ENCODE peak calls at places on chromosomes 5 and 9, in four cellular contexts. U is HCT116, W is Panc1, S is GM12892. C is an unnamed sample.

GRCh38 chr9:130433168-130433946 is 11.4 kb upstream of the ASS1 start:
- DNase-seq in U (no peak), W (no peak), S (no peak), C (no peak)

GRCh38 chr9:111961575-111961974 is 65.0 kb downstream of the UGCG start:
- DNase-seq in U (peak; percentile 19), W (peak; percentile 71), S (no peak), C (no peak)

GRCh38 chr9:72309366-72310133 is 55.5 kb downstream of the ZFAND5 start:
- DNase-seq in U (no peak), W (no peak), S (no peak), C (no peak)

GRCh38 chr5:89520771-89521170 is 637.8 kb upstream of the MEF2C start:
- DNase-seq in U (no peak), W (no peak), S (no peak), C (no peak)

GRCh38 chr5:59174248-59174844 is 591.5 kb downstream of the RAB3C start:
- DNase-seq in U (peak; percentile 47), W (no peak), S (no peak), C (no peak)

GRCh38 chr9:133023117-133023890 is 7.5 kb upstream of the GTF3C5 start:
- DNase-seq in U (no peak), W (no peak), S (no peak), C (peak; percentile 23)

GRCh38 chr5:149837680-149838269 is 106.8 kb downstream of the PDE6A start:
- DNase-seq in U (peak; percentile 54), W (no peak), S (no peak), C (no peak)

GRCh38 chr5:92962752-92963151 is 618.3 kb downstream of the NR2F1-AS1 start:
- DNase-seq in U (no peak), W (no peak), S (no peak), C (no peak)

GRCh38 chr9:122546196-122546595 is 6.7 kb upstream of the OR1N2 start:
- DNase-seq in U (no peak), W (no peak), S (no peak), C (no peak)

GRCh38 chr9:128689293-128689770 is 310 bp downstream of the SET start:
- DNase-seq in U (no peak), W (no peak), S (no peak), C (no peak)

GRCh38 chr5:117262607-117263131 is 688.0 kb upstream of the SEMA6A start:
- DNase-seq in U (no peak), W (no peak), S (no peak), C (no peak)

GRCh38 chr9:124954255-124954654 is 13.4 kb upstream of the GOLGA1 start:
- DNase-seq in U (no peak), W (no peak), S (no peak), C (no peak)

GRCh38 chr9:95552814-95553546 is 36.2 kb upstream of the PTCH1 start:
- DNase-seq in U (no peak), W (no peak), S (no peak), C (no peak)

GRCh38 chr5:112737088-112737471 is 605 bp upstream of the APC start:
- DNase-seq in U (no peak), W (no peak), S (no peak), C (no peak)

GRCh38 chr9:121946465-121946864 is 146.6 kb downstream of the TTLL11 start:
- DNase-seq in U (no peak), W (no peak), S (no peak), C (no peak)

GRCh38 chr9:113993838-113994540 is 84.1 kb downstream of the AMBP start:
- DNase-seq in U (no peak), W (no peak), S (no peak), C (no peak)

GRCh38 chr5:142845954-142846398 is 75.8 kb downstream of the ARHGAP26 start:
- DNase-seq in U (no peak), W (no peak), S (no peak), C (no peak)

GRCh38 chr5:20555034-20555433 is 567.0 kb upstream of the CDH18 start:
- DNase-seq in U (no peak), W (no peak), S (no peak), C (no peak)

GRCh38 chr5:98651715-98652114 is 121.7 kb upstream of the RGMB start:
- DNase-seq in U (no peak), W (no peak), S (no peak), C (no peak)

GRCh38 chr9:2655411-2655901 is 33.9 kb downstream of the VLDLR start:
- DNase-seq in U (no peak), W (peak; percentile 15), S (no peak), C (no peak)

GRCh38 chr9:130201399-130201873 is 29.2 kb downstream of the NCS1 start:
- DNase-seq in U (no peak), W (no peak), S (no peak), C (no peak)

GRCh38 chr5:3389471-3390026 is 206.1 kb upstream of the IRX1 start:
- DNase-seq in U (no peak), W (no peak), S (no peak), C (no peak)

GRCh38 chr5:52743970-52744369 is 43.7 kb upstream of the ITGA1 start:
- DNase-seq in U (no peak), W (no peak), S (no peak), C (no peak)

GRCh38 chr5:1122511-1123284 is 10.8 kb upstream of the SLC12A7 start:
- DNase-seq in U (no peak), W (no peak), S (no peak), C (no peak)

GRCh38 chr9:135561391-135562234 is at the start of gene PAEP:
- DNase-seq in U (no peak), W (no peak), S (no peak), C (no peak)
- TF ChIP-seq POLR2AphosphoS5 in U (no peak), W (no peak), S (no peak), C (no peak)

DNA sequence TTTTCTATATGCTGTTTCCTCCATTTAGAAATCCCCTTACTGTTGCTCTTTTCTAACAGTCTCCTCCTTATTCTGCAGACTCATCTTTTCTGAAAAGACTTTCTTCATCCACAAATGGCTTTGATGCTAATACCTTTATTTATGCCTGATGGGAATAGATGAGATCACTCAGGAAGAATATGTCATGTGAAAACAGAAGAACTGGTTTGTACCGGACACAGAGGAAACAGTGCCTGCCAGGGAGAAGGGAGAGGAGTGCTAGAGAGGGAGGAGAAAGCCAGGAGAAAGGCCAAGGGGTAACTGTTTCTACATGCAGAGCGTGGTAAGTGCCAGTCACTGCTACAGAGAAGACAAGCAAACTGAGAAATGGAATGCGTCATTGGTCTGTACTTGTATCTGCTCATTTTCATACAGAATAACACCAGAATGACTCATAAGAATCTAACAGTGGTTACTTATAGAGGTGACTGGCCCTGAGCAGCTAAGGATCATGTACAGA is 45.9 kb upstream of the PJA2 start:
- DNase-seq in U (peak; percentile 31), W (peak; percentile 51), S (peak; percentile 26), C (peak; percentile 45)
- TF ChIP-seq POLR2AphosphoS5 in U (peak; percentile 23), W (no peak), S (no peak), C (no peak)

DNA sequence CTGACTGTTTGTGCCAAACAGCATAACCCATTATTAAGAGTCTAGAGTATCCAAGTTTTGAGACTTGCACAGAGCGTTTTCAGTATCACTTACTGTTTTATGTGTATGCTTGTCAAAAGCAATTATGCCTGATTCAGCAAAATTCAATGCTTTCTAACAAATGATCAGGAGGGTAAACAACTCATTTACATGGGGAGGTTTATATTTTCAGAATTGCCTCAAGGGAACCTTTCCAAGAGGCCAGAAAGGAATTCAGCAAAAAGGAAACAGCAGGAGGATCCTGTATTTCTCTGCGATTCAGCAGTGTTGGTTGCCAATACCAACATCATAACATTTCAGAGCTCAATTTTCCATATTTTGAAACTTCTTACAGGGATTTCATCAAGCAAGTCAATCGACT is 69.3 kb upstream of the DAB2 start:
- DNase-seq in U (no peak), W (no peak), S (no peak), C (no peak)
- TF ChIP-seq POLR2AphosphoS5 in U (no peak), W (no peak), S (no peak), C (no peak)

GRCh38 chr5:136040746-136041415 is 12.1 kb downstream of the TGFBI start:
- DNase-seq in U (no peak), W (no peak), S (no peak), C (no peak)
- TF ChIP-seq POLR2AphosphoS5 in U (no peak), W (no peak), S (no peak), C (no peak)

GRCh38 chr5:122761115-122761514 is 13.8 kb upstream of the SNX2 start:
- DNase-seq in U (no peak), W (no peak), S (no peak), C (no peak)
- TF ChIP-seq POLR2AphosphoS5 in U (no peak), W (no peak), S (no peak), C (no peak)

DNA sequence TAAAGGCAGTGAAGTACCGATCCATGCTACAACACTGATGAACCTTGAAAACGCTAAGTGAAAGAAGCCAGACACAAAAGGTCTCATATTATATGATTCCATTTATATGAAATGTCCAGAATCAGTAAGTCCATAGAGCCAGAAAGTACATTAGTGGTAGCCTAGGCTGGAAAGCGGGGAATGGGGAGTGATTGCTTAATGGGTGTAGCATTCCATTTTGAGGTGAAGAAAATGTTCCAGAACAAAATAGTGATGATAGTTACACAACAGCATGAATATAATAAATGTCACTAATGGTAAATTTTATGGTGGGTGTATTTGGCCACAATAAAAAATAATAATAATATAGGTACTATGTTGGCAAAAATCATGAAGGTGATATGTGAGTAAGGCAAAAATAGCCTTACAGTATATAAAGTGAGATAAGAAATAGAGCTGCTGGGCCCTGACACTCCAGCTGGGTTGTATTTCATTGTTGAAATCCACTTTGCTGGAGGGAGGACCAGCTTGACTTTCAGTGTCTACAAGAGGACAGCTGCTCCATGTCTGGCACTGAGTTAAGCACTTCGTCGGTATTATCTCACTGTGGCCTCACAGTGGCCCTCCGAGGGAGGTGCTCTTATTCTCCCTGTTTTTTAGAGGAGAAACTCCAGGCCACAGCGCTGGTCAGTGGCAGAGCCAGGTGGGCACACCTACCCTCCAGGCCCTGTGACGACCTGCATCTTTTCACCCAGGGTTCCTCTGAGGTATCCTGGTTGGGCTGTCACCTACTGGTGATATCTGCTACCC is 22.4 kb upstream of the ANGPTL2 start:
- DNase-seq in U (no peak), W (no peak), S (no peak), C (no peak)
- TF ChIP-seq POLR2AphosphoS5 in U (no peak), W (no peak), S (no peak), C (no peak)

GRCh38 chr5:169875091-169875727 is 105.1 kb downstream of the INSYN2B start:
- DNase-seq in U (no peak), W (no peak), S (no peak), C (no peak)
- TF ChIP-seq POLR2AphosphoS5 in U (no peak), W (no peak), S (no peak), C (no peak)

C was measured in GM12878.